ENCODE peak calls at places on chromosomes 11 and 22, in seven cellular contexts. O is HCT116, A is H1, B is SK-N-SH, G is HepG2, W is GM12878, M is K562. T is an unnamed sample.

GRCh38 chr22:45376703-45377102 is 36.7 kb downstream of the SMC1B start:
- DNase-seq in A (no peak), M (no peak), W (no peak), G (no peak), O (no peak), B (no peak), T (no peak)

GRCh38 chr22:36691488-36691887 is 12.1 kb downstream of the CACNG2 start:
- DNase-seq in G (no peak), B (no peak), A (no peak), M (no peak), W (no peak), O (no peak), T (no peak)

GRCh38 chr11:10780040-10780439 is 28.7 kb downstream of the EIF4G2 start:
- DNase-seq in O (no peak), B (no peak), A (no peak), M (no peak), G (no peak), W (no peak), T (no peak)

GRCh38 chr11:33976351-33977199 is 75.0 kb upstream of the CAPRIN1 start:
- DNase-seq in M (no peak), G (no peak), O (no peak), A (no peak), W (no peak), B (no peak), T (no peak)

GRCh38 chr11:78000193-78000592 is 5.7 kb upstream of the INTS4 start:
- DNase-seq in G (peak), M (peak), B (peak), W (no peak), A (no peak), O (peak), T (peak)

GRCh38 chr22:38180841-38181452 is 683 bp downstream of the PLA2G6 start:
- DNase-seq in A (no peak), O (no peak), W (no peak), B (no peak), G (no peak), M (peak), T (no peak)

GRCh38 chr11:15716550-15716949 is 601.8 kb downstream of the INSC start:
- DNase-seq in G (no peak), M (no peak), B (no peak), O (no peak), A (no peak), W (no peak), T (no peak)

GRCh38 chr11:117232911-117233409 is 489 bp downstream of the RNF214 start:
- DNase-seq in O (no peak), M (peak), B (peak), G (no peak), A (no peak), W (no peak), T (no peak)

GRCh38 chr11:8871283-8871775 is 39.7 kb upstream of the AKIP1 start:
- DNase-seq in G (peak), B (peak), O (peak), M (no peak), W (no peak), A (no peak), T (no peak)

GRCh38 chr11:45455536-45455935 is 169.4 kb upstream of the SYT13 start:
- DNase-seq in M (no peak), A (no peak), G (no peak), O (no peak), W (no peak), B (no peak), T (no peak)

GRCh38 chr11:130849215-130849568 is 67.1 kb downstream of the SNX19 start:
- DNase-seq in A (no peak), O (no peak), B (no peak), G (no peak), M (no peak), W (no peak), T (no peak)

GRCh38 chr11:37504066-37504611 is 906.1 kb upstream of the RAG2 start:
- DNase-seq in W (peak), O (no peak), M (no peak), G (no peak), A (no peak), B (no peak), T (peak)

GRCh38 chr22:25216230-25216629 is 3.2 kb upstream of the CRYBB2 start:
- DNase-seq in A (no peak), G (no peak), W (no peak), O (no peak), M (no peak), B (no peak), T (no peak)

GRCh38 chr11:124510279-124510678 is 33.2 kb downstream of the OR8B12 start:
- DNase-seq in A (no peak), G (no peak), M (no peak), O (no peak), W (no peak), B (no peak), T (no peak)

GRCh38 chr11:129992161-129992944 is 10.3 kb downstream of the PRDM10 start:
- DNase-seq in O (peak), G (peak), W (no peak), B (peak), A (no peak), M (peak), T (no peak)

GRCh38 chr11:72216638-72217037 is at the start of gene FOLR2:
- DNase-seq in M (no peak), B (no peak), A (no peak), W (no peak), G (no peak), O (no peak), T (no peak)

GRCh38 chr11:36009469-36009868 is 65.6 kb downstream of the LDLRAD3 start:
- DNase-seq in W (no peak), G (no peak), A (no peak), O (no peak), M (no peak), B (no peak), T (no peak)

GRCh38 chr11:105181521-105181920 is 42.0 kb upstream of the CARD18 start:
- DNase-seq in G (no peak), O (no peak), B (no peak), W (no peak), M (no peak), A (no peak), T (no peak)

GRCh38 chr22:50302041-50302541 is 5.4 kb downstream of the PLXNB2 start:
- DNase-seq in A (no peak), W (no peak), G (no peak), B (no peak), M (no peak), O (no peak), T (no peak)

GRCh38 chr11:44988981-44989635 is 38.4 kb upstream of the TP53I11 start:
- DNase-seq in O (no peak), G (no peak), W (no peak), M (no peak), B (no peak), A (no peak), T (no peak)

DNA sequence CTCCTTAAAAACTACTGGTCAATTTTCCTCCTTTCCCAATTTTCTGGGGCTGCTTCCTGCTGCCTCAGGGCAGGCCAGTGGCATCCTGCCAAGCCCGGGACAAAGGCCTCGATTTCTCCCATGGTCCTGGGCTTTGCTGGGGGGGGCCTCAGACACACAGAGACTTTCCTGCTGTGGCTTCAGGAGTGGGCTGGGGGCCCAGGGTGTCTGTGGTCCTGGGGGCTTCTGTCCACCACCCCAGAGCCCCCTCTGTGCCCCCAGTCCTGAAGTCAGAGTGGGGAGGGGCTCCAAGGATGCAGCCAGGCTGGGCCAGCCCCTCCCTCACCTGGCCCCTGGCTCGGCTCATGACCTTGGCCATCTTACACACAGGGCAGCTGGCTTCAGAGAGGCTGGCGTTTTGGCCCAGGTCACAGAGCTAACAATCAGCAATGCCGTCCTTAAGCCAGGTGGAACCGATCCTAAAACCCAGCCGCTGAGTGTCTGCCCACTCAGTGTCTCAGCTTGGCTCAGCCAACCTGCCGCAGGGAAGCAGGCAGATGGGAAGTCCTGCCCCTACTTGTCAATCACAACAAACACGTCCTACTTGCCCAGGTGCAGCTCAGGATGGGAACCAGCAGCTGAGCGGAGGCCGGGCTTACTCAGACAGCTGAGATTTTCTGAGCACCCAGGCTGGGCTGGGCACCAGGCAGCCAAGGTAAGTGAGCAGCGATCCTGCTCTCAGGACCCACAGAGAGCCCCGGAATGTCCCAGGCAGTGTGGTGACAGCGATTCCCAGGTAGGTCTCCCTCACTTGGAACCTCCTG is 34.6 kb downstream of the OSBPL5 start:
- DNase-seq in B (no peak), A (no peak), M (no peak), G (no peak), W (no peak), O (no peak), T (no peak)
- TF ChIP-seq POLR2AphosphoS5 in B (no peak), A (no peak), M (no peak), G (no peak), W (no peak), O (no peak), T (no peak)

GRCh38 chr11:12502041-12502440 is 124.7 kb downstream of the PARVA start:
- DNase-seq in O (no peak), B (no peak), M (no peak), G (no peak), W (no peak), A (no peak), T (no peak)
- TF ChIP-seq SIN3A in O (no peak), B (no peak), M (no peak), G (no peak), W (no peak), A (no peak), T (no peak)

GRCh38 chr11:125514336-125515101 is 18.5 kb upstream of the FEZ1 start:
- DNase-seq in B (peak), A (no peak), O (no peak), G (no peak), W (peak), M (no peak), T (no peak)

GRCh38 chr11:125515102-125515439 is 19.0 kb upstream of the FEZ1 start:
- DNase-seq in B (no peak), A (no peak), O (no peak), G (no peak), W (no peak), M (no peak), T (no peak)

GRCh38 chr11:125516266-125516665 is 20.2 kb upstream of the FEZ1 start:
- DNase-seq in B (no peak), W (no peak), A (no peak), G (no peak), O (no peak), M (no peak), T (no peak)

GRCh38 chr11:125519865-125520834 is 24.1 kb upstream of the FEZ1 start:
- DNase-seq in O (no peak), B (no peak), M (no peak), A (no peak), W (no peak), G (no peak), T (no peak)

GRCh38 chr11:125517116-125517804 is 21.2 kb upstream of the FEZ1 start:
- DNase-seq in B (peak), W (no peak), O (no peak), A (peak), G (no peak), M (peak), T (no peak)
- TF ChIP-seq POLR2AphosphoS5 in B (no peak), W (no peak), O (no peak), A (no peak), G (no peak), M (no peak), T (no peak)

DNA sequence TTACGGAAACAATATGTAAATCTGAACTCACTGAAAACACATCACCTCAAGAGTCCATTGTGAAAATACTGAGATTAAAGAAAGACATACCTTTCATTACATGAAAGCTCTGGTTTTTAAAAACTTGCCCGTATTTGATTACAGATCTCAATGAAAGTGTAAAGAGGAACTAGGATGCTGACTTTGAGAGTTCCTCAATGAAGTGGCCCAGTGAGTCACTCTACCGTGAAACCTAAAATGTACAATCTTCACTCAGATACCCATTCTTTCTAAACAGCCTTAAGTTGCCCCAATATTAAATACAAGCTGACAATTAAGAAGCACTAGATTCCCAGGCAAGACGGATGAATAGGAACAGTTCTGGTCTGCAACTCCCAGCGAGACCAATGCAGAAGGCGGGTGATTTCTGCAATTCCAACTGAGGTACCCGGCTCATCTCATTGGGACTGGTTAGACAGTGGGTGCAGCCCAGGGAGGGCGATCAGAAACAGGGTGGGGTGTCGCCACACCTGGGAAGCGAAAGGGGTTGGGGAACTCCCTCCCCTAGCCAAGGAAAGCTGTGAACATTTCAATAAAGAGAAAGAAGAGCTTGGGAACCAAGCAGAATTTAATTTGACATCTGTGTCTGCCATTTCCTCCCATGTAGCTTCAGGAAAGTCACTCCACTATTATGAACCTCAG is 33.8 kb upstream of the OR9G4 start:
- DNase-seq in O (no peak), B (no peak), M (no peak), G (no peak), A (no peak), W (peak), T (no peak)
- TF ChIP-seq SIN3A in O (no peak), B (no peak), M (no peak), G (no peak), A (no peak), W (no peak), T (no peak)

DNA sequence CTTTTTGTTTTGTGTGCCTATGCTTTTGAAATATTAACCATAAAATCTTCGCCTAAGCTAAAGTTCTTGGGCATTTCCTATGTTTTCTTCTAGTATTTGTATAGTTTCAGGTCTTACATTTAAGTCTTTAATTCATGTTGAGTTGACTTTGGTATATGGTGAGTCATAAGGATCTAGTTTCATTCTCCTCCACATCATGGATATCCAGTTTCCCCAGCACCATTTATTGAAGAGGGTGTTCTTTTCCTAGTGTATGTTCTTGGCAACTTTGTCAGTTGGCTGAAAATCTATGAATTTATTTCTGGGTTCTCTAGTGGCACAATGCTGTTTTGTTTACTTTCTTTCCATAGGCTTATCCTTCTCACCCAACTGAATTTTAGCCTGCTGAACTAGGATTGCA is 49.0 kb downstream of the CTSC start:
- DNase-seq in W (no peak), M (no peak), B (no peak), G (no peak), A (no peak), O (no peak), T (no peak)
- TF ChIP-seq POLR2AphosphoS5 in W (no peak), M (no peak), B (no peak), G (no peak), A (no peak), O (no peak), T (no peak)

GRCh38 chr22:33908201-33909074 is 11.8 kb downstream of the LARGE1 start:
- DNase-seq in W (no peak), O (no peak), A (no peak), M (no peak), G (no peak), B (no peak), T (no peak)

GRCh38 chr22:33906475-33906874 is 13.8 kb downstream of the LARGE1 start:
- DNase-seq in G (no peak), A (no peak), W (no peak), M (no peak), O (no peak), B (no peak), T (no peak)

GRCh38 chr22:33909075-33909458 is 11.2 kb downstream of the LARGE1 start:
- DNase-seq in W (no peak), M (no peak), B (no peak), O (no peak), G (peak), A (no peak), T (no peak)

GRCh38 chr22:33909906-33910305 is 10.4 kb downstream of the LARGE1 start:
- DNase-seq in W (no peak), G (no peak), A (no peak), B (no peak), O (no peak), M (no peak), T (no peak)

DNA sequence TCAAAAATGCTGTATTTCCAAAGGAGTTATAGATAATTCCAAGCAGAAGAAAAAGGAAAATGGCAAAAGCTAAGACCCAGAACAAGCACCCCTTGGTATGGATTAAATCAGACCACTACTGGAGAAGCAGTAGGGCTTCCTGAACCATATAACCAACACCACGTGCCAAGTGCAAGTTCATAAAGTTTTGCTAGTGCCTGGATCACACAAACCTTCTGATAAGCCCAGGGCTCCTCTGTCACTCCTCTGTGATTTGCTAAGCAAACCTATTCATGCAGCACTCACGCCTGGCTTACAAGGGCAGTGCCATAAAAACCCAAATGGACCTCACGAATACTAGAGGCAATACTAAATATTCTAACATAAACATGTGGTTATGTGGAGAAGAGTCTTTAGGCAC is 13.3 kb downstream of the LARGE1 start:
- DNase-seq in B (no peak), A (no peak), G (no peak), O (no peak), M (no peak), W (no peak), T (no peak)
- TF ChIP-seq SIN3A in B (no peak), A (no peak), G (no peak), O (no peak), M (no peak), W (no peak), T (no peak)